ENCODE peak calls at places on chromosomes 12 and 14, in four cellular contexts. S, J, G and Q are unnamed samples.

GRCh38 chr14:96648506-96649326 is 146.5 kb downstream of the PAPOLA start:
- DNase-seq in S (no peak), J (no peak), G (no peak), Q (no peak)

GRCh38 chr12:90499793-90500192 is 455.2 kb downstream of the CCER1 start:
- DNase-seq in S (no peak), J (no peak), G (no peak), Q (no peak)

GRCh38 chr12:128753438-128753837 is 70.3 kb downstream of the SLC15A4 start:
- DNase-seq in S (no peak), J (no peak), G (no peak), Q (no peak)

GRCh38 chr14:65414961-65415589 is 2.5 kb downstream of the FUT8 start:
- DNase-seq in S (no peak), J (peak), G (no peak), Q (peak)

GRCh38 chr12:128267651-128268347 is 829 bp downstream of the TMEM132C start:
- DNase-seq in S (no peak), J (no peak), G (no peak), Q (no peak)

GRCh38 chr12:62983594-62983993 is 48.6 kb upstream of the PPM1H start:
- DNase-seq in S (no peak), J (no peak), G (no peak), Q (no peak)

GRCh38 chr14:69987416-69988144 is 108.4 kb downstream of the SMOC1 start:
- DNase-seq in S (no peak), J (no peak), G (no peak), Q (no peak)

GRCh38 chr12:10171954-10172353 is at the start of gene OLR1:
- DNase-seq in S (no peak), J (no peak), G (no peak), Q (no peak)

GRCh38 chr12:6533653-6534157 is 612 bp upstream of the GAPDH start:
- DNase-seq in S (no peak), J (peak), G (peak), Q (no peak)